ENCODE peak calls at places on chromosome 22, in five cellular contexts. F is NT2/D1, J is GM12878, L is H1, N is HepG2. Y is an unnamed sample.
A peak's percentile ranks its signal among the peaks of the same experiment; 100 is the strongest.

GRCh38 chr22:50271519-50271970 is 1.4 kb upstream of the MAPK11 start:
- DNase-seq in L (no peak), F (no peak), N (peak; percentile 34), J (no peak), Y (peak; percentile 81)

GRCh38 chr22:43262990-43263644 is 76.2 kb upstream of the TTLL12 start:
- DNase-seq in L (no peak), J (peak; percentile 12), N (peak; percentile 85), F (no peak), Y (peak; percentile 59)

GRCh38 chr22:47710135-47710534 is 947.7 kb downstream of the TBC1D22A start:
- DNase-seq in J (no peak), L (no peak), N (no peak), F (no peak), Y (no peak)

GRCh38 chr22:27828214-27828587 is 26.6 kb upstream of the MN1 start:
- DNase-seq in F (no peak), N (no peak), L (no peak), J (no peak), Y (no peak)

GRCh38 chr22:30731658-30732057 is 37.0 kb downstream of the OSBP2 start:
- DNase-seq in L (no peak), J (no peak), N (no peak), F (no peak), Y (no peak)

GRCh38 chr22:47616396-47617020 is 854.1 kb downstream of the TBC1D22A start:
- DNase-seq in J (no peak), N (no peak), L (no peak), F (no peak), Y (no peak)

GRCh38 chr22:50178471-50178864 is 7.2 kb upstream of the TRABD start:
- DNase-seq in J (no peak), F (no peak), N (no peak), L (no peak), Y (no peak)

GRCh38 chr22:27576815-27577564 is 224.6 kb downstream of the MN1 start:
- DNase-seq in F (no peak), N (no peak), L (no peak), J (no peak), Y (no peak)

GRCh38 chr22:47355776-47356432 is 593.5 kb downstream of the TBC1D22A start:
- DNase-seq in N (no peak), J (no peak), F (no peak), L (no peak), Y (no peak)

GRCh38 chr22:16601437-16602223 is 9.0 kb upstream of the CCT8L2 start:
- DNase-seq in J (no peak), L (no peak), N (no peak), F (no peak), Y (no peak)

GRCh38 chr22:30804626-30805025 is 110.0 kb downstream of the OSBP2 start:
- DNase-seq in L (no peak), F (no peak), J (no peak), N (no peak), Y (no peak)

GRCh38 chr22:46195487-46196165 is 45.3 kb downstream of the PPARA start:
- DNase-seq in L (no peak), N (no peak), J (no peak), F (no peak), Y (no peak)

GRCh38 chr22:31162015-31162765 is 2.2 kb downstream of the RNF185 start:
- DNase-seq in L (no peak), F (no peak), J (no peak), N (no peak), Y (no peak)

GRCh38 chr22:40741116-40741515 is 61.8 kb downstream of the MCHR1 start:
- DNase-seq in F (no peak), J (no peak), L (no peak), N (no peak), Y (no peak)

DNA sequence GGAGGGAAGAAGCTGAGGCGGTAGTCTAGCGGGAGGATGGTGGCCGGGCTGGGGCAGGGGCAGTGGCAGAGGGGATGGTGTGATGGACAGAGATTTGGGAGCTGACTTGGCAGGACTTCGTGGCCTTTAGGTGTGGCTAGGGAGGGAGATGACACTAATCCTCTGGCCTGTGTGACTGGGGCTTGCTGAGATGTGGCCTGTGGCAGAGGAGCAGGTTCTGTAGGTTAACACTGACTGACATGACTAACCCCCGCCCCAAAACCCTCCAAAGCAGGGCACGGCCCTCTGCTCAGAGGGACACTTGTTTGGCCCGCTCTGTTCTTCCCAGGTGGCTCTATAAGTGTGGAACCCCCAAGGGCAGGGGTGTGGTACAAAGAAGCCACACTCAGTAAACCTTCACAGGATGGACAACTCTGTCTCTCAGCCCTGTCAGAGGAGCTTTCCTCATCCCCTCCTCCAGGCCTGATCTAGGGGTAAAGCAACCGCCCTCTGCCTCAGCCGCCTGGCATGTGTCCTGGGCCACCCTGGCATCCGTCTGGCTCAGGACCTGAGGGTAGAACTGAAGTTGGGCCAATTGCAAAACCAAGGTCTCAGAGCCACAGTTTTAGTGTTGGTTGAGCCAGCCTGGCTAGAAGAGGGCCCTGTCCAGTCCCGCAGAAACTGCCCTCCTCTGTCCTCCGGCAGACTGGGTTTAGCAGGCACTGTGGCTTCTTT is 15.6 kb downstream of the TOM1 start:
- DNase-seq in J (no peak), F (no peak), N (no peak), L (no peak), Y (no peak)
- TF ChIP-seq SUZ12 in J (no peak), F (no peak), N (no peak), L (no peak), Y (no peak)

DNA sequence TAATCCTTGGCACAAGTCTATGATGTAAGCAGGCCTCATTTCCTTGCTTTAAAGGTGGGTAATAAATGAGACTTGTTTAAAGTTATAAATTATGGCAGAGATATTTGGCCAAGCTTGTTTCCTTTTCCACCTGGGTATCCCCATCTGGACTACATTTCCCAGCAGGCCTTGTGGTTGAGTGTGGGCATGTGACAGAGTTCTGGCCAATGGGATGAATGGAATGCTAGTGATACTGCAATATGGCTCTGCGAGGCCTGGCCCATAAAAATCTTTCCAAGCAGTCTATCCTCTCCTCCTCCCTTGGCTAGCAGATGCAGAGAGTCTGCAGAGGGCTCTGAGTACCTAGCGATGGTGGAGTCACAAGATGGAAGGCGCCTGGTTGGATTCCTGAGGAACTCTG is 102.5 kb downstream of the TIMP3 start:
- DNase-seq in L (no peak), F (peak; percentile 15), N (peak; percentile 23), J (no peak), Y (peak; percentile 65)
- TF ChIP-seq SUZ12 in L (no peak), F (no peak), N (peak; percentile 43), J (no peak), Y (no peak)

GRCh38 chr22:20101638-20102037 is 14.3 kb upstream of the RANBP1 start:
- DNase-seq in J (no peak), N (no peak), F (no peak), L (no peak), Y (no peak)
- TF ChIP-seq SUZ12 in J (no peak), N (no peak), F (no peak), L (no peak), Y (no peak)

GRCh38 chr22:22754961-22755777 is 110.8 kb downstream of the GGTLC2 start:
- DNase-seq in N (no peak), J (no peak), F (no peak), L (no peak), Y (no peak)

GRCh38 chr22:22754268-22754657 is 109.8 kb downstream of the GGTLC2 start:
- DNase-seq in L (no peak), J (no peak), N (no peak), F (no peak), Y (no peak)

GRCh38 chr22:22752556-22753477 is 108.4 kb downstream of the GGTLC2 start:
- DNase-seq in N (no peak), J (no peak), F (no peak), L (no peak), Y (no peak)

GRCh38 chr22:22752199-22752555 is 107.8 kb downstream of the GGTLC2 start:
- DNase-seq in F (no peak), N (no peak), L (no peak), J (no peak), Y (no peak)

DNA sequence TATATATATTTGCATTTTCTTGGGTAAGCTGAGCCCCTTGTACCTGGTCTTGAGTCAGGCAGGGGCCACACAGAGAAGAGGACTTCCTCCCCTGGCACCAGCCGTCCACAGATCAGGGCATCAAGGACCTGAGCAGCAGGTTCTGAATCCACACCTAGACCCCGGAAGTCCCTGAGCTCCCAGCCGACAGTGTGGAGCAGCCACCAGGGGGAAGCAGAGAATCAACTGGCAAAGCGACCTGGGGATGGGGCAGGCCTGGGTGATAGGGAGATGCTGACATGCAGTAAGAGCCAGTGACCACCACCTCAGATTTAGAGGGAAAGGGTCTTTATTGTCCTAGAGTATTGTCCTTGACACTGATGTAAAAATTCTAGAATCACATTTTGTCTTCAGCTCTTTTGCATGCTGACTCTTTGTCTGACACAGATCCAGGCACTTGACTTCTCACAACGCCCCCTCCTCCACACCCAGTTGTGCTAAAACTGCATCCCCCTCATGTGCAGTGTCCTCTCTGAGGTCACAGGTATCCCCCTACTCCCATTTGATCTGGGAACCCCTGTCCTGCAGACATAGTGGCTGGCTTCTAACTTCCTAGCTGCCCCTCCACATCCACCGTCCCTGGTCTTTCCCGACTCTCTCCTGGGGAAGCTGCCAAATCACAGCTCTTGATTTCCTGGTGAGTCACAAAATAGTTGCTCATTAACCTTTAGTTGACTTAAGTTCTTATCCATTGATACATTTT is 109.3 kb downstream of the GGTLC2 start:
- DNase-seq in N (peak; percentile 47), F (no peak), L (no peak), J (no peak), Y (peak; percentile 88)
- TF ChIP-seq SUZ12 in N (no peak), F (no peak), L (no peak), J (no peak), Y (no peak)

GRCh38 chr22:37086184-37086583 is 23.3 kb downstream of the TMPRSS6 start:
- DNase-seq in L (no peak), N (no peak), F (no peak), J (no peak), Y (no peak)

GRCh38 chr22:37090920-37091688 is 18.4 kb downstream of the TMPRSS6 start:
- DNase-seq in N (no peak), F (no peak), J (no peak), L (no peak), Y (no peak)

GRCh38 chr22:37089451-37089850 is 20.1 kb downstream of the TMPRSS6 start:
- DNase-seq in L (no peak), N (no peak), F (no peak), J (no peak), Y (no peak)

GRCh38 chr22:37088750-37089408 is 20.6 kb downstream of the TMPRSS6 start:
- DNase-seq in L (no peak), J (no peak), N (no peak), F (no peak), Y (no peak)

GRCh38 chr22:37088108-37088605 is 21.4 kb downstream of the TMPRSS6 start:
- DNase-seq in N (no peak), L (no peak), F (no peak), J (no peak), Y (no peak)
- TF ChIP-seq SUZ12 in N (no peak), L (no peak), F (no peak), J (no peak), Y (no peak)

DNA sequence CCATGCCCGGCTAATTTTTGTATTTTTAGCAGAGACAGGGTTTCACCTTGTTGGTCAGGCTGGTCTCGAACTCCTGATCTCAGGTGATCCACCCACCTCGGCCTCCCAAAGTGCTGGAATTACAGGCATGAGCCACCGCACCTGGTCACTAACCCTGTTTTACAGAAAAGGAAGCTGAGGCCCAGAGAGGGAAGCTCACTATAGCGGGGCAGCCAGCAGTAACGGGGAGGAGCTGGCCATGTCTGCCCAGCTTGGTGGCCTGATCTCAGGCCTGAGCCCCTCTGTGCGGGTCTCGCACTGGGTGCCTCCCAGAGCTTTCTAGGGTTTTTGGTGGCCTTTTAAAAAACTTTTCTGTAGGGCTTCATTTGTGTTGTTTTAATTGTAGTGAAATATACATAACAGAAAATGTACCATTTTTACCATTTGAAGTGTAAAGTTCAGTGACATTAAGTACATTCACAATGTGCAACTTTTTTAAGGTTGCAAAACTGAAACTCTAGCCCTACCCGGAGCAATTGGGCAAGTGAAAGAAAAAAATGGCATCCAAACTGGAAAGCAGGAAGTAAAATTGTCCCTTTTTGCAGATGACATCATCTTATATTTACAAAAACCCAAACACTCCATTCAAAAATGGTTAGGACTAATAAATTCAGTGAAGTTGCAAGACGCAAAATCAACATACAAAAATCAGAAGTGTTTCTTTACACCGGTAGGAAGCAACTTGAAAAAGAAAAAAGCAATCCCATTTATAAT is 14.5 kb upstream of the CYTH4 start:
- DNase-seq in J (no peak), N (no peak), L (no peak), F (no peak), Y (no peak)
- TF ChIP-seq SUZ12 in J (no peak), N (no peak), L (no peak), F (no peak), Y (no peak)